ENCODE peak calls at places on chromosomes 11 and 22, in five cellular contexts. O is mucosa of descending colon, C is GM12865, Q is neural crest cell, W is cardiac fibroblast. G is an unnamed sample.
A peak's percentile ranks its signal among the peaks of the same experiment; 100 is the strongest.

GRCh38 chr11:86089659-86090058 is 20.8 kb upstream of the PICALM start:
- DNase-seq in O (no peak), C (no peak), W (peak; percentile 68), Q (no peak), G (no peak)

GRCh38 chr22:42959472-42960145 is 55.3 kb downstream of the PACSIN2 start:
- DNase-seq in Q (no peak), W (peak; percentile 90), C (no peak), O (no peak), G (peak; percentile 78)

GRCh38 chr11:134289789-134290188 is 13.6 kb downstream of the GLB1L3 start:
- DNase-seq in O (no peak), C (no peak), Q (no peak), W (no peak), G (no peak)

GRCh38 chr11:63896071-63896470 is 20.9 kb downstream of the RCOR2 start:
- DNase-seq in Q (no peak), O (no peak), W (no peak), C (no peak), G (peak; percentile 85)

GRCh38 chr11:62627718-62628117 is 5.9 kb upstream of the B3GAT3 start:
- DNase-seq in C (no peak), W (no peak), Q (no peak), O (no peak), G (no peak)

GRCh38 chr11:79296113-79296512 is 144.7 kb downstream of the TENM4 start:
- DNase-seq in W (no peak), Q (no peak), O (no peak), C (no peak), G (no peak)

GRCh38 chr22:17095538-17095937 is 10.7 kb downstream of the IL17RA start:
- DNase-seq in O (no peak), Q (no peak), W (peak; percentile 6), C (no peak), G (no peak)

GRCh38 chr11:81135570-81135969 is 1598.1 kb downstream of the FAM181B start:
- DNase-seq in C (peak; percentile 1), Q (no peak), O (no peak), W (no peak), G (no peak)

GRCh38 chr22:17842386-17842785 is 68.1 kb upstream of the BID start:
- DNase-seq in Q (no peak), O (peak; percentile 55), C (no peak), W (no peak), G (peak; percentile 49)

GRCh38 chr11:65066805-65067291 is 8.5 kb upstream of the NAALADL1 start:
- DNase-seq in W (no peak), C (no peak), O (no peak), Q (no peak), G (no peak)

GRCh38 chr22:43889366-43890253 is 2.2 kb downstream of the PNPLA5 start:
- DNase-seq in C (no peak), O (no peak), Q (no peak), W (peak; percentile 25), G (no peak)

GRCh38 chr22:49995059-49995412 is 17.5 kb downstream of the IL17REL start:
- DNase-seq in O (no peak), C (no peak), W (no peak), Q (no peak), G (no peak)

GRCh38 chr11:122165972-122166371 is 50.0 kb upstream of the BLID start:
- DNase-seq in O (no peak), Q (no peak), C (peak; percentile 2), W (peak; percentile 53), G (no peak)

GRCh38 chr11:2787816-2788750 is 88.3 kb upstream of the KCNQ1OT1 start:
- DNase-seq in O (peak; percentile 18), W (no peak), C (no peak), Q (no peak), G (peak; percentile 45)

GRCh38 chr11:76664578-76665061 is 5.9 kb downstream of the LRRC32 start:
- DNase-seq in W (no peak), C (peak; percentile 36), Q (no peak), O (no peak), G (no peak)

GRCh38 chr11:48083427-48083826 is 103.1 kb downstream of the PTPRJ start:
- DNase-seq in W (peak; percentile 46), C (no peak), Q (no peak), O (no peak), G (no peak)

GRCh38 chr11:70145025-70145529 is 58.0 kb upstream of the FADD start:
- DNase-seq in Q (no peak), O (no peak), W (no peak), C (no peak), G (no peak)

GRCh38 chr22:41799486-41800347 is 762 bp upstream of the CCDC134 start:
- DNase-seq in W (peak; percentile 22), O (peak; percentile 65), Q (peak; percentile 5), C (no peak), G (peak; percentile 36)

GRCh38 chr11:10355257-10355661 is 50.4 kb downstream of the ADM start:
- DNase-seq in W (peak; percentile 92), O (no peak), C (no peak), Q (no peak), G (no peak)

GRCh38 chr11:5507177-5507576 is 2.6 kb downstream of the UBQLN3 start:
- DNase-seq in Q (no peak), C (no peak), O (no peak), W (no peak), G (no peak)

GRCh38 chr11:9138612-9139579 is 47.5 kb upstream of the SCUBE2 start:
- DNase-seq in W (peak; percentile 95), O (no peak), C (no peak), Q (no peak), G (peak; percentile 54)

GRCh38 chr11:69982675-69983570 is 95.2 kb upstream of the ANO1 start:
- DNase-seq in O (no peak), Q (no peak), W (no peak), C (no peak), G (no peak)

GRCh38 chr11:19730373-19730772 is 17.7 kb downstream of the NAV2 start:
- DNase-seq in W (no peak), Q (no peak), C (no peak), O (no peak), G (no peak)

GRCh38 chr11:112963368-112963955 is 2.2 kb downstream of the NCAM1 start:
- DNase-seq in O (no peak), Q (no peak), C (no peak), W (no peak), G (no peak)

GRCh38 chr11:70073881-70074371 is 4.2 kb upstream of the ANO1 start:
- DNase-seq in Q (no peak), W (peak; percentile 40), C (no peak), O (no peak), G (no peak)

GRCh38 chr11:64239662-64240466 is 1.0 kb upstream of the FKBP2 start:
- DNase-seq in Q (no peak), W (no peak), C (peak; percentile 92), O (peak; percentile 46), G (no peak)

GRCh38 chr11:122205036-122205435 is 89.0 kb upstream of the BLID start:
- DNase-seq in C (no peak), O (no peak), Q (no peak), W (no peak), G (no peak)

GRCh38 chr11:32434387-32435151 is 770 bp downstream of the WT1 start:
- DNase-seq in O (no peak), C (no peak), Q (peak; percentile 14), W (peak; percentile 80), G (no peak)

GRCh38 chr11:122319011-122319410 is 203.0 kb upstream of the BLID start:
- DNase-seq in O (no peak), W (no peak), Q (no peak), C (no peak), G (no peak)

GRCh38 chr11:68857037-68857586 is 15.4 kb upstream of the CPT1A start:
- DNase-seq in C (no peak), W (no peak), O (no peak), Q (no peak), G (no peak)

GRCh38 chr11:63720611-63721010 is 39.3 kb downstream of the RTN3 start:
- DNase-seq in W (no peak), C (no peak), O (no peak), Q (no peak), G (no peak)

GRCh38 chr11:80958414-80958813 is 1517.6 kb upstream of the TENM4 start:
- DNase-seq in C (no peak), O (no peak), W (peak; percentile 91), Q (no peak), G (no peak)

GRCh38 chr22:36374603-36375024 is 13.2 kb downstream of the MYH9 start:
- DNase-seq in Q (no peak), W (peak; percentile 93), C (no peak), O (no peak), G (peak; percentile 68)

GRCh38 chr11:71207996-71208774 is 44.2 kb downstream of the SHANK2 start:
- DNase-seq in W (no peak), Q (no peak), O (no peak), C (no peak), G (no peak)

GRCh38 chr11:71209181-71209580 is 43.2 kb downstream of the SHANK2 start:
- DNase-seq in Q (no peak), C (no peak), W (no peak), O (no peak), G (no peak)

GRCh38 chr11:71209656-71210055 is 42.7 kb downstream of the SHANK2 start:
- DNase-seq in W (no peak), O (no peak), C (no peak), Q (no peak), G (no peak)

GRCh38 chr11:71206186-71206585 is 46.2 kb downstream of the SHANK2 start:
- DNase-seq in W (no peak), Q (no peak), C (no peak), O (peak; percentile 48), G (peak; percentile 54)

GRCh38 chr11:71207563-71207962 is 44.8 kb downstream of the SHANK2 start:
- DNase-seq in C (no peak), Q (no peak), O (no peak), W (no peak), G (no peak)
- TF ChIP-seq CTCF in C (no peak), Q (no peak), O (no peak), W (no peak), G (no peak)

DNA sequence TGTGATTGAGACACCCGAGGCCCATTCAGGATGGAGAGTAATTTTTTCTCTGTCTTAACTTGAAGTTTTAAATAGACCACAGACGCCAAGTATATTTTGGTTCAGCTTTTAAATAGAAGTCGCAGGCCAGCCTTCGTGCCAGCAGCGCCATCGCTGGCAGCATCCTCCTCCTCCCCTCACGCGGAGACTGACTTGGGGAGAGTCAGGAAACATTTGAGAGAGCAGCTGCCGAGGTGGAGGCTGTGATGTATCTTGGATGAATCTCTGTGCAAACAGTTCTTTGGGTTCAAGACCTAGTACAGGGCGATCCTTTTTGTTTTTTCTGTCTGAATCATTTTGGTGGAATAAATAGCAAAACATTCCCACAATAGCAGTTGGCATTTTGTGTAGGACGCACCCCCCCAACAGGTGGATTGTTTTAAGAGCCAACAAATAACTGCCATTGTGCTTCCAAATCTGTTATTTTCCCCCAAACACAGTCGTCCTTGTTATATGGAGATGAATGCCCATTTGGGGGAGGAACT is 920 bp upstream of the DMC1 start:
- DNase-seq in O (peak; percentile 50), Q (peak; percentile 22), W (peak; percentile 36), C (peak; percentile 53), G (peak; percentile 31)
- TF ChIP-seq CTCF in O (no peak), Q (no peak), W (peak; percentile 3), C (no peak), G (no peak)

DNA sequence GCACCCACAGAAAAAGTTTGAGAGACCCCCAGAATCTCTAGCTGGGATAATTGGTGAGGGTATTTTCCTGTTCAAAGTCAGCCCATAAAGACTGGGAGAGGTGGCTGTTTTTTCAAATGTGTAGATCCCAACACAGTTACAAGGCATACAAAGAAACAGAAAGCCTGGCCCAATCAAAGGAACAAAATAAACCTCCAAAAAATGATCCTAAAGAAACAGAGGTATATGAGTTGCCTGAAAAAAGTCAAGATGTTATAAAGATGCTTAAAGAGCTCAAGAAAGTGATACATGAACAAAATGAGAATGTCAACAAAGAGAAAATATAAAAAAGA is 40.2 kb upstream of the MMP12 start:
- DNase-seq in Q (no peak), C (no peak), W (no peak), O (no peak), G (no peak)
- TF ChIP-seq CTCF in Q (no peak), C (no peak), W (no peak), O (no peak), G (no peak)

GRCh38 chr11:118834428-118835028 is 43.6 kb upstream of the DDX6 start:
- DNase-seq in C (peak; percentile 50), O (no peak), W (peak; percentile 3), Q (no peak), G (no peak)
- TF ChIP-seq CTCF in C (no peak), O (no peak), W (no peak), Q (no peak), G (no peak)

G was measured in stomach.